ENCODE peak calls at places on chromosome 10, in seven cellular contexts. One of them, this sample, is unnamed.

GRCh38 chr10:93856349-93857140 is 37.2 kb upstream of the SLC35G1 start:
- DNase-seq in vagina: no peak
- DNase-seq in transverse colon: no peak
- DNase-seq in A549: no peak
- DNase-seq in stomach: no peak
- DNase-seq in uterus: no peak
- DNase-seq in ovary: no peak
- DNase-seq in this sample: no peak

GRCh38 chr10:70592746-70593512 is 9.6 kb downstream of the PRF1 start:
- DNase-seq in stomach: no peak
- DNase-seq in uterus: no peak
- DNase-seq in transverse colon: no peak
- DNase-seq in ovary: no peak
- DNase-seq in A549: no peak
- DNase-seq in vagina: no peak
- DNase-seq in this sample: no peak

GRCh38 chr10:48493083-48493871 is 111.6 kb downstream of the ARHGAP22 start:
- DNase-seq in A549: no peak
- DNase-seq in stomach: peak; percentile 21
- DNase-seq in uterus: no peak
- DNase-seq in vagina: peak; percentile 70
- DNase-seq in transverse colon: no peak
- DNase-seq in ovary: no peak
- DNase-seq in this sample: no peak

GRCh38 chr10:129033790-129034272 is 433.2 kb upstream of the MGMT start:
- DNase-seq in transverse colon: no peak
- DNase-seq in uterus: no peak
- DNase-seq in stomach: peak; percentile 53
- DNase-seq in A549: no peak
- DNase-seq in ovary: no peak
- DNase-seq in vagina: no peak
- DNase-seq in this sample: no peak

GRCh38 chr10:66833023-66833422 is 92.8 kb upstream of the LRRTM3 start:
- DNase-seq in stomach: no peak
- DNase-seq in vagina: no peak
- DNase-seq in ovary: no peak
- DNase-seq in uterus: no peak
- DNase-seq in A549: no peak
- DNase-seq in transverse colon: no peak
- DNase-seq in this sample: no peak

GRCh38 chr10:86878973-86879781 is 78.2 kb downstream of the MMRN2 start:
- DNase-seq in uterus: no peak
- DNase-seq in stomach: no peak
- DNase-seq in A549: no peak
- DNase-seq in vagina: no peak
- DNase-seq in transverse colon: no peak
- DNase-seq in ovary: no peak
- DNase-seq in this sample: no peak

GRCh38 chr10:52351911-52352310 is 37.8 kb downstream of the DKK1 start:
- DNase-seq in transverse colon: no peak
- DNase-seq in stomach: no peak
- DNase-seq in ovary: no peak
- DNase-seq in A549: no peak
- DNase-seq in vagina: no peak
- DNase-seq in uterus: no peak
- DNase-seq in this sample: peak; percentile 5

GRCh38 chr10:120394446-120394845 is 62.6 kb upstream of the PLPP4 start:
- DNase-seq in uterus: no peak
- DNase-seq in vagina: no peak
- DNase-seq in A549: no peak
- DNase-seq in ovary: no peak
- DNase-seq in transverse colon: no peak
- DNase-seq in stomach: no peak
- DNase-seq in this sample: no peak

GRCh38 chr10:60732240-60733188 is 45.8 kb upstream of the CDK1 start:
- DNase-seq in vagina: no peak
- DNase-seq in A549: no peak
- DNase-seq in uterus: peak; percentile 18
- DNase-seq in ovary: peak; percentile 43
- DNase-seq in transverse colon: peak; percentile 51
- DNase-seq in stomach: peak; percentile 58
- DNase-seq in this sample: no peak

GRCh38 chr10:28970231-28970630 is 292.9 kb downstream of the BAMBI start:
- DNase-seq in A549: no peak
- DNase-seq in transverse colon: no peak
- DNase-seq in ovary: no peak
- DNase-seq in vagina: no peak
- DNase-seq in uterus: no peak
- DNase-seq in stomach: no peak
- DNase-seq in this sample: no peak

GRCh38 chr10:76040107-76040829 is 608.8 kb downstream of the LRMDA start:
- DNase-seq in ovary: no peak
- DNase-seq in A549: no peak
- DNase-seq in stomach: no peak
- DNase-seq in uterus: no peak
- DNase-seq in transverse colon: no peak
- DNase-seq in vagina: no peak
- DNase-seq in this sample: no peak

GRCh38 chr10:5977471-5978370 is at the start of gene IL15RA:
- DNase-seq in stomach: peak; percentile 90
- DNase-seq in A549: peak; percentile 65
- DNase-seq in vagina: no peak
- DNase-seq in uterus: peak; percentile 73
- DNase-seq in ovary: peak; percentile 70
- DNase-seq in transverse colon: peak; percentile 90
- DNase-seq in this sample: peak; percentile 74

GRCh38 chr10:69567920-69568319 is 5.3 kb downstream of the NEUROG3 start:
- DNase-seq in stomach: no peak
- DNase-seq in vagina: no peak
- DNase-seq in A549: peak; percentile 41
- DNase-seq in ovary: no peak
- DNase-seq in uterus: no peak
- DNase-seq in transverse colon: peak; percentile 15
- DNase-seq in this sample: no peak

GRCh38 chr10:44476421-44476820 is 91.5 kb upstream of the CXCL12 start:
- DNase-seq in stomach: no peak
- DNase-seq in ovary: no peak
- DNase-seq in vagina: no peak
- DNase-seq in uterus: no peak
- DNase-seq in A549: no peak
- DNase-seq in transverse colon: no peak
- DNase-seq in this sample: no peak

DNA sequence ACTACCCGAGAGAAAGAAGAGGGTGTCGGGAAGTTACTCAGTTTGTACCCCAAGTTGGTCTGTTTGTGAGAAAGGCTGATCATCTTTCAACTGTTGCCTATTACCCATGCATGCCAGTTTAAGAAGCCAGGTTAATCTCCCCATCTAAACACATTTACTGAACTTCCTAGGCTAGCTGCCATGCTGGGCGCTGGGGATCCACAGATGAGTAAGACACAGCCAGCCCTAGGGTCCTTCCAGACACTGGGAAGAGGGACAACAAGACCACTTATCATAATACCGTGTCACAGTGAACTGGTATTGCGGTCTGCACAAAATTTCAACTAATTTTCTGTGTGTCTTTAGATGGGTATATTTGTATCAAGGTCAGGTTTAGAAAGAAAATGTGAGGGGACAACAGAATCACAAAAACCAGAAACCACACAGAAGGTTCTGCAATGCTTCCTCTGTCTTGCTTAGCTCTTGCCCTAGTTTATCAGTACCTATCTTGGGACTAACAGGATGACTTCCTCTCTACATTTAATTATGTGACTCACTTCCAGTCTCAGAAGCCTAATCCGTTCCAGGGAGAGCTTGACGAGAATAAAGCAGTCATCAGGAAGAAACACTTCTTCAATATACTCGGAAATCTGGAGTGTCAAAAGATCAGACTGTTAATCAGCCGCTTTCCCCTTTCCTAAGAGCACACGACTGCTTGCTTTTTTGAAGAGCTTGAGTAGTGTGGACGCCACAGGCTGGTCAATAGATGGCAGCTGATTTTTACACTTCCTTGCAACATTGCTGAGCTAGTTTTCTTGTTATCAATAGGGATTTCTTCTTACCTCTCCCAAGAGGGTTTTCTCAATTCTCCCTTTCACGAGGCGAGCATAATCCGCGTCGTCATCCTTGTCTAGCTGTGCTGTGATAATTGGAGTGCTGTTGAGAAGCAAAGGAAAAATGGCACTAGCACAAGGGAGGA is 45.7 kb downstream of the POLR3A start:
- DNase-seq in transverse colon: no peak
- DNase-seq in ovary: no peak
- DNase-seq in stomach: no peak
- DNase-seq in A549: no peak
- DNase-seq in vagina: no peak
- DNase-seq in uterus: no peak
- DNase-seq in this sample: peak; percentile 39
- TF ChIP-seq POLR2A in transverse colon: no peak
- TF ChIP-seq POLR2A in ovary: no peak
- TF ChIP-seq POLR2A in stomach: no peak
- TF ChIP-seq POLR2A in A549: no peak
- TF ChIP-seq POLR2A in vagina: no peak
- TF ChIP-seq POLR2A in uterus: no peak
- TF ChIP-seq POLR2A in this sample: no peak

GRCh38 chr10:17633353-17633752 is 10.6 kb upstream of the STAM start:
- DNase-seq in stomach: no peak
- DNase-seq in ovary: no peak
- DNase-seq in vagina: no peak
- DNase-seq in A549: no peak
- DNase-seq in uterus: no peak
- DNase-seq in transverse colon: no peak
- DNase-seq in this sample: no peak
- TF ChIP-seq POLR2A in stomach: no peak
- TF ChIP-seq POLR2A in ovary: no peak
- TF ChIP-seq POLR2A in vagina: no peak
- TF ChIP-seq POLR2A in A549: no peak
- TF ChIP-seq POLR2A in uterus: no peak
- TF ChIP-seq POLR2A in transverse colon: no peak
- TF ChIP-seq POLR2A in this sample: no peak

DNA sequence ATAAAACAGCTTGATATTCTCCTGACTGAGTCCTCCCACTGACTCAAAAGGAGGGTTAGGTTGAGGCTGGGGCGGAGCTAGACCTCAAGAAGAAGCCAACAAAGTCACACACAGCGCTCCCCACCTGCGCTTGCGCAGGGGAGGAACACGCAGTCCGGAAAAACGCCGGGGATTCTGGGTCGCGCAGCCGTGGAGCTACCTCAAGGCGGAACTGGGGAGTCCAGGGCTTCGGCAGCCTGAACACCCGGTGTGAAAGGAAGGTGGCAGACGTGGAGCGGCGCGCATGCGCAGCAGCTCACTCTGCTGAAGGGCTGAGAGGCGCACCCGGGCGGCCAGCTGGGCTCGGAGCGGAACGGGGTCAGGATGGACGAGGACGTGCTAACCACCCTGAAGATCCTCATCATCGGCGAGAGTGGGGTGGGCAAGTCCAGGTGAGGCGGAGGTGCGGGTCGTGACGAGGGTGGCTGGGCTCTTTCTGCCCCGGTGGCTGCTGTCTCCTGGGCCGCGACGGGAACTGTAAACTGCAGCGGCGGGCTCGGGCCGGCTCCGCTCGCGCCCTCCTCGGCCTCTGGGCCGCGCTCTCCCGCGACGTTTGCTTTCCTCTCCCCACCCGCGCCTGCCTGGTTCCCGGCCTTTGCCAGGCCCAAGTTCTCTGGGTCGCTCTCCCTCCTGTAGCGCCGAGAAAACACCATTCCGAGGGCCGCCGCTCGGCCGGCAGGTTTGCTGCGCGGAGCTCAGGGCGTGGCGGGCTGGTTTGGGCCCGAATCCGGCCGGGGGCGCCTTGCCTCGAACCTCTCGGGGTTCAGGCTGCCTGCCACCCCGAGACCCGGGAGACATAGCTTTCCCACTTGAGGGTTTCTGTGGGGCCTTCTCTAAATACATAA is at the start of gene RAB18:
- DNase-seq in transverse colon: peak; percentile 98
- DNase-seq in vagina: peak; percentile 98
- DNase-seq in ovary: peak; percentile 98
- DNase-seq in uterus: peak; percentile 98
- DNase-seq in A549: peak; percentile 97
- DNase-seq in stomach: peak; percentile 98
- DNase-seq in this sample: peak; percentile 87
- TF ChIP-seq POLR2A in transverse colon: peak; percentile 94
- TF ChIP-seq POLR2A in vagina: no peak
- TF ChIP-seq POLR2A in ovary: peak; percentile 77
- TF ChIP-seq POLR2A in uterus: peak; percentile 72
- TF ChIP-seq POLR2A in A549: peak; percentile 96
- TF ChIP-seq POLR2A in stomach: no peak
- TF ChIP-seq POLR2A in this sample: peak; percentile 94

GRCh38 chr10:61903991-61904350 is 2.5 kb downstream of the ARID5B start:
- DNase-seq in uterus: no peak
- DNase-seq in vagina: no peak
- DNase-seq in A549: no peak
- DNase-seq in ovary: no peak
- DNase-seq in transverse colon: no peak
- DNase-seq in stomach: no peak
- DNase-seq in this sample: no peak

GRCh38 chr10:61901829-61902447 is 439 bp downstream of the ARID5B start:
- DNase-seq in stomach: no peak
- DNase-seq in ovary: peak; percentile 19
- DNase-seq in A549: peak; percentile 31
- DNase-seq in uterus: peak; percentile 22
- DNase-seq in vagina: no peak
- DNase-seq in transverse colon: peak; percentile 41
- DNase-seq in this sample: no peak

GRCh38 chr10:61904711-61905445 is 3.4 kb downstream of the ARID5B start:
- DNase-seq in ovary: peak; percentile 49
- DNase-seq in A549: peak; percentile 47
- DNase-seq in stomach: no peak
- DNase-seq in uterus: no peak
- DNase-seq in transverse colon: peak; percentile 30
- DNase-seq in vagina: no peak
- DNase-seq in this sample: no peak

GRCh38 chr10:61902448-61903183 is 1.1 kb downstream of the ARID5B start:
- DNase-seq in A549: peak; percentile 55
- DNase-seq in transverse colon: peak; percentile 64
- DNase-seq in uterus: peak; percentile 50
- DNase-seq in vagina: peak; percentile 89
- DNase-seq in ovary: peak; percentile 54
- DNase-seq in stomach: peak; percentile 47
- DNase-seq in this sample: no peak

DNA sequence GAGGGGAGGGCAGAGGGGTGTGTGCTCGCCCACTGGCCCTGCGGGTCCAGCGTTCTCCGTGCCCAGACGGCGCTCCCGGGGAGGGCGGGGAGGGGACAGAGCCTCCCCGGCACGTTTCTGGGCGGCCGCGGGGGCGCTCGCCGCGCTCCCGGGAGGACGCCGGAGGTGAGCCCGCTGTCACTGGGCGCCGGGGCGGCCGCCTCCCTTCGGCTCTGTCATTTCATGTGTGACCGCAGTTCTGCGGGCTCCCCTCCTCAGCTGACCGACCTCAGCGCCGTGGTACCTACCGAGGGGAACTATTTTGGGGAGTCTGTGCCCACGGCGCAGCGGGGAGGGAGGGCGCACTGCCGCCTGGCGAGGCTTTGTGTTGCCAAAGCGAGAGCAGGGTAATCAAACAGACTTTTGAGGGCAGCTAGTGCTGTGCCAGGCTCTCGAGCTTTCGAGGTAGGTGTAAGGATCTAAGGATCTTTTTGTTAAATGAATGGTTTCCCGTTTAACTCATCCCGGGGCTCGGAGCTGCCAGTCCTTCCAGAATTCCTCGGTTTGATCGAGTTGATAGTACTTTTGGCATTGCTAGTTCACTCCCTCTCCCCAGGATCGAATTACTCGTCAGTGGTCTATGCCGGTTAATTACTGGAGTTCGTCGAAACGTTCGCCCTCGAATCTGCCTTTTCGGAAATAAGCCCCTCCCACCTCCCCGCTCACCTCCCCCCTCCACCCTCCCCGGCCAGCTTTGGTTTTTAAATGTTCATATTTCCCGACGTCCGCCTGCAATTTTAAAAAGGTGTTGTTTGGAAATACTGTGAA is 1.9 kb downstream of the ARID5B start:
- DNase-seq in uterus: peak; percentile 58
- DNase-seq in transverse colon: peak; percentile 76
- DNase-seq in A549: peak; percentile 25
- DNase-seq in ovary: peak; percentile 57
- DNase-seq in vagina: peak; percentile 91
- DNase-seq in stomach: peak; percentile 61
- DNase-seq in this sample: no peak
- TF ChIP-seq POLR2A in uterus: peak; percentile 17
- TF ChIP-seq POLR2A in transverse colon: peak; percentile 72
- TF ChIP-seq POLR2A in A549: no peak
- TF ChIP-seq POLR2A in ovary: peak; percentile 21
- TF ChIP-seq POLR2A in vagina: no peak
- TF ChIP-seq POLR2A in stomach: no peak
- TF ChIP-seq POLR2A in this sample: no peak